ENCODE peak calls at places on chromosomes 2 and 18, in five cellular contexts. One of them, this sample, is unnamed.

GRCh38 chr2:237438082-237438925 is 24.3 kb upstream of the COL6A3 start:
- DNase-seq in choroid plexus epithelial cell: peak; percentile 49
- DNase-seq in fibroblast of lung: peak; percentile 35
- DNase-seq in BJ: no peak
- DNase-seq in AG10803: no peak
- DNase-seq in this sample: no peak

GRCh38 chr2:3624059-3624794 is 29.3 kb downstream of the COLEC11 start:
- DNase-seq in choroid plexus epithelial cell: peak; percentile 20
- DNase-seq in fibroblast of lung: no peak
- DNase-seq in BJ: no peak
- DNase-seq in AG10803: no peak
- DNase-seq in this sample: no peak

GRCh38 chr2:30217644-30218361 is 13.5 kb upstream of the LBH start:
- DNase-seq in choroid plexus epithelial cell: no peak
- DNase-seq in fibroblast of lung: no peak
- DNase-seq in BJ: no peak
- DNase-seq in AG10803: no peak
- DNase-seq in this sample: no peak

GRCh38 chr18:10067670-10068659 is 154.1 kb downstream of the VAPA start:
- DNase-seq in choroid plexus epithelial cell: no peak
- DNase-seq in fibroblast of lung: no peak
- DNase-seq in BJ: no peak
- DNase-seq in AG10803: no peak
- DNase-seq in this sample: no peak

GRCh38 chr2:121260370-121261154 is 24.4 kb downstream of the TFCP2L1 start:
- DNase-seq in choroid plexus epithelial cell: no peak
- DNase-seq in fibroblast of lung: no peak
- DNase-seq in BJ: no peak
- DNase-seq in AG10803: no peak
- DNase-seq in this sample: no peak

GRCh38 chr18:32772580-32773186 is at the start of gene KLHL14:
- DNase-seq in choroid plexus epithelial cell: no peak
- DNase-seq in fibroblast of lung: no peak
- DNase-seq in BJ: no peak
- DNase-seq in AG10803: no peak
- DNase-seq in this sample: no peak

GRCh38 chr2:121196132-121196848 is 88.7 kb downstream of the TFCP2L1 start:
- DNase-seq in choroid plexus epithelial cell: no peak
- DNase-seq in fibroblast of lung: no peak
- DNase-seq in BJ: no peak
- DNase-seq in AG10803: no peak
- DNase-seq in this sample: no peak

GRCh38 chr2:225004531-225004930 is 37.7 kb downstream of the DOCK10 start:
- DNase-seq in choroid plexus epithelial cell: peak; percentile 71
- DNase-seq in fibroblast of lung: peak; percentile 59
- DNase-seq in BJ: no peak
- DNase-seq in AG10803: peak; percentile 73
- DNase-seq in this sample: no peak

GRCh38 chr18:32470136-32470712 is 458 bp downstream of the GAREM1 start:
- DNase-seq in choroid plexus epithelial cell: peak; percentile 42
- DNase-seq in fibroblast of lung: peak; percentile 51
- DNase-seq in BJ: no peak
- DNase-seq in AG10803: peak; percentile 16
- DNase-seq in this sample: no peak

GRCh38 chr2:130336877-130337734 is 5.6 kb upstream of the IMP4 start:
- DNase-seq in choroid plexus epithelial cell: peak; percentile 88
- DNase-seq in fibroblast of lung: peak; percentile 68
- DNase-seq in BJ: no peak
- DNase-seq in AG10803: peak; percentile 69
- DNase-seq in this sample: no peak

DNA sequence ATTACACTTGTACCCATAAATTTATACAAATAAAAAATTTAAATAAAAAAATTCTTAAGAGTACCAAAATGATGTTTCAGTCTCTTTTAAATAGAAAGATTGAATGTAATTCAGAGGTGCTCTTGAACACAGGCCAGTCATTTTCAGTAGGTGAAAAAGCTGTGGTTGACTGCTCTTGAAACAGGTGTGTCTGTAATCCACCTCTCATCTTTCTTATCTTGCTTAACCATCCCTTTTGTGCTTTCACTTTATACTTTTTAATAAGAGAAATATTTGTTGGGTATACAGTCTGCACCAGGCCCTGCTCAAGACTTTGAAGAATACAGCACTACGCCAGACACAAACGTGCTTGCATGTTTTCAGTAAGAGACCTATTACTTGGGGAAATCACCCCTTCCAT is 3.8 kb upstream of the RTN4 start:
- DNase-seq in choroid plexus epithelial cell: no peak
- DNase-seq in fibroblast of lung: no peak
- DNase-seq in BJ: no peak
- DNase-seq in AG10803: no peak
- DNase-seq in this sample: no peak
- H3K4me3 ChIP-seq in choroid plexus epithelial cell: no peak overlapping the region
- H3K4me3 ChIP-seq in fibroblast of lung: no peak overlapping the region
- H3K4me3 ChIP-seq in BJ: no peak overlapping the region
- H3K4me3 ChIP-seq in AG10803: no peak overlapping the region
- H3K4me3 ChIP-seq in this sample: no peak overlapping the region

DNA sequence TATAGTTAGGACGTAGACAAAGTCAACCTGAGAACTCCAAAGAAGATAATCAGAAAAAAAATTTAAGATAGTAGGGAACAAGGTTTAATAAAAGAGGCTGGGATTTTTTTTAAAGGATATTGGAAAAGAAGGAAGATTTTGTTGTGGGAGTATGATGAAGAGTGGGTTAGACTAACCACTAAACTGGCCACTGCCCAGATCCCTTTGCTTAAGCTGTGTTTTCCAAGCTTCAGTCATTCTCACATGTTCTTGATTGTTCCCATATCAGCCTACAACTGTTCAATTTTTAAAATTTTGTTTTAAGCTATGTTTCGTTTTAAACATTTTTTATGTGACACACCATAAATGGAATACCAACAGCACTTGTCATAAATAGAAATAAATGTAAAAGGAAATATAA is 284.5 kb upstream of the MMADHC start:
- DNase-seq in choroid plexus epithelial cell: no peak
- DNase-seq in fibroblast of lung: peak; percentile 34
- DNase-seq in BJ: no peak
- DNase-seq in AG10803: peak; percentile 47
- DNase-seq in this sample: no peak
- TF ChIP-seq CTCF in choroid plexus epithelial cell: no peak
- TF ChIP-seq CTCF in fibroblast of lung: no peak
- TF ChIP-seq CTCF in BJ: no peak
- TF ChIP-seq CTCF in AG10803: no peak
- TF ChIP-seq CTCF in this sample: no peak

GRCh38 chr2:97991081-97991856 is 4.5 kb downstream of the TMEM131 start:
- DNase-seq in choroid plexus epithelial cell: no peak
- DNase-seq in fibroblast of lung: no peak
- DNase-seq in BJ: no peak
- DNase-seq in AG10803: no peak
- DNase-seq in this sample: no peak

GRCh38 chr2:97993926-97994325 is 1.8 kb downstream of the TMEM131 start:
- DNase-seq in choroid plexus epithelial cell: no peak
- DNase-seq in fibroblast of lung: no peak
- DNase-seq in BJ: no peak
- DNase-seq in AG10803: no peak
- DNase-seq in this sample: no peak

GRCh38 chr2:97995734-97996624 is at the start of gene TMEM131:
- DNase-seq in choroid plexus epithelial cell: peak; percentile 95
- DNase-seq in fibroblast of lung: peak; percentile 95
- DNase-seq in BJ: peak; percentile 55
- DNase-seq in AG10803: peak; percentile 93
- DNase-seq in this sample: peak; percentile 72

GRCh38 chr2:97995026-97995733 is 568 bp downstream of the TMEM131 start:
- DNase-seq in choroid plexus epithelial cell: peak; percentile 39
- DNase-seq in fibroblast of lung: peak; percentile 38
- DNase-seq in BJ: no peak
- DNase-seq in AG10803: peak; percentile 40
- DNase-seq in this sample: no peak

DNA sequence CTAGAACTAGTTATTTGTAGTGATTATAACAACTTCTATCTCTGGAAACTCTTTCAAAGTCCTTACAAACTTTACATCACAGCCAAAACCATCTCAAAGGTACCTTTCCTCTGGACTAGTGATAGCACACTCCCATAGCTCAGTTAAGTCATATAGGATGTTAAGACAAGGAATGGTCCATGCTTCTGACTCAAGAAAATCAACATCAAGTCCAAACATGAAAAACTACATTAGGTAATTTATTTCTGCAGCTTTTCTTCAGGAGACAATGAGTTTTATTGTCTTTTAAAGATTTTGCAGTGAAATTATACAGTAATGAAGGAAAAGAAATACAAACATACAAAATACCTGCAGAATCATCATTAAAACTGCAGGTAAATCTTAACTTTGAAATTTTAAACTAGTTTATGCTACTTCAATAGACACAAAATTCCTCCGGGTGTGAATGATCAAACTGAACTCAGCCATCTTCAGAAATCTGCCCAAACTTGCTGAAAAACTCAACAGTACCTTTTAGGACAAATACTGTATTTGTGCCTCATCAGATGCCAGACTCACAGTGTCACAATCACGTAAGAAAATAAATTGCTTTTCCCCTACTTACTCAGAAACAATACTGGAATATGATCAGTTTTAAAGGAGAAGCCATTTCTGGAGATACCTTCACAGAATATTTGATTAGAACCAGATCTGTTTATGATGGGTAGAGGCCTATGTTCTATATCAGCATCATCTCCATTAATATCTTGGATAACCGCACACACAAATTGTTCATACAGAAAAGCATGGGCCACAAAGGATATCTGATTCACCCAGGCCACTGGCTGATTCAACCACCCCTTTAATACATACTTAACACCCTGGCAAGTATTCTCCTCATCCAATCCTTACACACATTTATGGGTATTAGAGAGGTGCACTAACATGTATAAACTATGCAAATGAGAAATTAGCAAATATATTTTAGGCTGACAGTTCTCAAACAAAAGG is 2.6 kb downstream of the TMEM131 start:
- DNase-seq in choroid plexus epithelial cell: no peak
- DNase-seq in fibroblast of lung: peak; percentile 26
- DNase-seq in BJ: no peak
- DNase-seq in AG10803: peak; percentile 9
- DNase-seq in this sample: no peak
- H3K4me3 ChIP-seq in choroid plexus epithelial cell: no peak overlapping the region
- H3K4me3 ChIP-seq in fibroblast of lung: peak overlapping the region; percentile 88
- H3K4me3 ChIP-seq in BJ: no peak overlapping the region
- H3K4me3 ChIP-seq in AG10803: peak overlapping the region; percentile 88
- H3K4me3 ChIP-seq in this sample: peak overlapping the region; percentile 88

DNA sequence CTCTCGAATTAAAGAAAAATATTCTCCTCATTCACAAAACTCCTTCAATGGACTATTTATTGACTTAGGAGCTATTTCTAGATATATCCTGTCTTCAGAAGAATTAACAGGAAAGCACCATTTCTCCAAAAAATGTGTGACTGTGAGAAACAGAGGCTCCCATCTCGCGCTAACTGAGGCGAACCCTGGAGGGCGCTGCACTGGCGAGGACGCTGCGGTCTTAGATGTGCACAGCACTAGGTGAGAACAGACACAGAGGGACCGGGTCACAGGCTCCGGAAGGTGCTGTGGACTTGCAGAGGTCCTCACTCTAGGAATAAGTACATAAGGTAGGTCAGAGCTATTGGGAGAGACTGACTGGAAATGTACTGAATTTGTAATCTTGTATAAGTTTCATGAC is 229.7 kb upstream of the SLC35G4 start:
- DNase-seq in choroid plexus epithelial cell: no peak
- DNase-seq in fibroblast of lung: no peak
- DNase-seq in BJ: no peak
- DNase-seq in AG10803: no peak
- DNase-seq in this sample: no peak
- TF ChIP-seq CTCF in choroid plexus epithelial cell: peak; percentile 13
- TF ChIP-seq CTCF in fibroblast of lung: no peak
- TF ChIP-seq CTCF in BJ: no peak
- TF ChIP-seq CTCF in AG10803: no peak
- TF ChIP-seq CTCF in this sample: no peak

DNA sequence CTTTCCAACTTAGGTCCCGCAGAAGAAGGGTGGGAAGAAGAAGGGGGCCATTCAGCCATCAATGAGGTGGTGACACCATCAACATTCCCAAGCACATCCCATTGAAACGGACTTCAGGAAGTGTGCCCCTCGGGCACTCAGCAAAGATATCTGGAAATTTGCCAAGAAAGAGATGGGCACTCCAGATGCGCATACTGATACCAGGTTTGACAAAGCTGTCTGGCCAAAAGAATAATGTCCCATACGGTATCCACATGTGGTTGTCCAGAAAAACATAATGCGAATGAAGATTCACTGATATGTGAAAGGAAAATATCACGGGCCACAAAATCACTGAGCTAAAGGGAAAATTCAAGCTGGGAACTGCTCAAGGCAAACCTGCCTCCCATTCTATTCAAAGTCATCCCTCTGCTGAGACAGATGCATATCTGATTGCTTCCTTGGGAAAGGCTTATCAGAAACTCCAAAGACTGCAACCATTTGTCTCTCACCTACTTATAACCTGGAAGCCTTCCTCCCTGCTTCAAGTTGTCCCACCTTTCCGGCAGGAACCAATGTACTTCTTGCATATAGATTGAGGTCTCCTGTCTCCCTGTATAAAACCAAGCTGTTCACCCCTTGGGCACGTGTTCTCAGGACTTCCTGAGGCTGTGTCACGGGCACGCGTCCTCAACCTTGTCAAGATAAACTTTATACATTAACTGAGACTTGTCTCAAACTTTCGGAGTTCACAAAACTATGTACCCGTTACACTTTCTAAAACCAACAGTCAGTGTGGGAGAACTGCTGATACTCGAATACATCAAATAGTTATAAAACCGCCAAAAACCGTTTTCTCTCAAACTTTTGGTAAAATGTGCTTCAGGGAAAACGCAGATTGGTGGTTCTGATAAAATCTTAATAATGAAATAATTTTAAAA is 1.3 kb upstream of the PDK1 start:
- DNase-seq in choroid plexus epithelial cell: peak; percentile 10
- DNase-seq in fibroblast of lung: no peak
- DNase-seq in BJ: no peak
- DNase-seq in AG10803: no peak
- DNase-seq in this sample: no peak
- H3K4me3 ChIP-seq in choroid plexus epithelial cell: peak overlapping the region; percentile 92
- H3K4me3 ChIP-seq in fibroblast of lung: peak overlapping the region; percentile 85
- H3K4me3 ChIP-seq in BJ: peak overlapping the region; percentile 81
- H3K4me3 ChIP-seq in AG10803: peak overlapping the region; percentile 90
- H3K4me3 ChIP-seq in this sample: peak overlapping the region; percentile 83

DNA sequence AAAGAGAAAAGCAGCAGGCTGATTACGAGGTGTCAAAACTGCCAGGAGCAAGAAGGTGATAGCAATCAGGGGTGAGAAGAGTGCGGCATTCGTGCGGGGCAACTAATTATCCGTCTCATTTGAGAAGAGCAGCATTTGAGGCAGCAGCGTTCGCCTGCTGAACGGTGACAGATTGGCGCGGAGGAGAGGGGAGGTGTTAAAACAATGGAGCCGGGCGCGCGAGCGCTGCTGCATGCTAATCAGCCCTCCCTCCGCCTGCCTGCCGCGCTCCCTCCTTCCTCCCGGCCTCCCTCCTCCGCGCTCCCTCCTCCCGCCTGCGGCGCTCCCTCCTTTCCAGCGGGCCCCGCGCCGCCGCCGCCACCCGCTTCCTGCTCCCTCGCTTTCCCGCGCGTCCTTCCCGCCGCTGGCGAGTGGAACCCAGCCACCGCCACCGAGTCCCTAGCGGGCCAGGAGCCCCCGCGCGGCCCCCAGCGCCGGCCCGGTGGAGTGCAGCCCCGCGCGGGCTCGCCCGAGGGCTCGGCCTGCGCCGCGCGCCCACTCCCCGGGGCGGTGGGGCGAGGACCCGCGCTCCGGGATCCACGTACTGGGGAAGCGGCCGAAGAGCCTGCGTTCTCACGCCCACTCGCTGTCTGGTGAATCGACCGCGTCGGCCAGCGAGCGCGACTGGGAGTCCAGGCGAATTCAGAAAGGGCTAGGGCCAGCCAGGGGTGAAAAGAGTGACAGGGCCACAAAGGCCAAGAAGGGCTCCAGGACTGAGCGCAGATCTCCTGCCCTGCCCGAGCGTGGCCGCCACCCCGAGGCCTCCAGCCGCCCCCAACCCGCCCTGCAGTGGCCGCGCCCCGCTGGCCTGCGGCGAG is 69.4 kb upstream of the PSMD14 start:
- DNase-seq in choroid plexus epithelial cell: peak; percentile 52
- DNase-seq in fibroblast of lung: peak; percentile 66
- DNase-seq in BJ: no peak
- DNase-seq in AG10803: peak; percentile 45
- DNase-seq in this sample: no peak
- TF ChIP-seq CTCF in choroid plexus epithelial cell: no peak
- TF ChIP-seq CTCF in fibroblast of lung: no peak
- TF ChIP-seq CTCF in BJ: no peak
- TF ChIP-seq CTCF in AG10803: no peak
- TF ChIP-seq CTCF in this sample: no peak